ENCODE peak calls at places on chromosomes 1 and 21, in five cellular contexts. A is HuH-7, C is esophagus muscularis mucosa, B is MCF 10A, Y is Peyer's patch. V is an unnamed sample.

GRCh38 chr1:58412071-58412580 is 134.4 kb downstream of the OMA1 start:
- DNase-seq in B (peak; percentile 17), A (no peak), Y (no peak), C (no peak), V (peak; percentile 72)

GRCh38 chr1:50796277-50796676 is 163.8 kb downstream of the FAF1 start:
- DNase-seq in A (no peak), Y (no peak), C (no peak), B (no peak), V (no peak)

GRCh38 chr1:83024251-83024767 is 974.6 kb downstream of the TTLL7 start:
- DNase-seq in A (no peak), Y (no peak), C (no peak), B (no peak), V (no peak)

GRCh38 chr1:212583082-212583615 is 25.4 kb upstream of the ATF3 start:
- DNase-seq in B (no peak), C (no peak), A (no peak), Y (no peak), V (no peak)

GRCh38 chr1:154176341-154176740 is 15.6 kb downstream of the TPM3 start:
- DNase-seq in A (no peak), Y (no peak), B (peak; percentile 69), C (no peak), V (peak; percentile 88)

GRCh38 chr1:53379662-53380002 is 51.8 kb upstream of the LRP8 start:
- DNase-seq in Y (peak; percentile 13), B (no peak), A (no peak), C (no peak), V (peak; percentile 8)

GRCh38 chr1:56331207-56331891 is 248.0 kb downstream of the PLPP3 start:
- DNase-seq in C (no peak), B (no peak), A (no peak), Y (no peak), V (no peak)

GRCh38 chr1:154186177-154186576 is 5.7 kb downstream of the TPM3 start:
- DNase-seq in C (no peak), A (peak; percentile 68), B (peak; percentile 84), Y (peak; percentile 58), V (peak; percentile 80)

GRCh38 chr21:43367296-43367695 is 59.6 kb downstream of the SIK1 start:
- DNase-seq in B (no peak), C (no peak), Y (no peak), A (no peak), V (no peak)

GRCh38 chr1:15155191-15155590 is 1.6 kb downstream of the TMEM51 start:
- DNase-seq in A (no peak), C (no peak), B (no peak), Y (no peak), V (no peak)

GRCh38 chr1:24874611-24875225 is 55.4 kb downstream of the RUNX3 start:
- DNase-seq in B (peak; percentile 29), A (no peak), C (no peak), Y (no peak), V (no peak)

GRCh38 chr1:67831850-67832513 is 1.3 kb downstream of the GNG12 start:
- DNase-seq in Y (peak; percentile 78), C (no peak), B (peak; percentile 84), A (peak; percentile 71), V (peak; percentile 74)

GRCh38 chr1:189313488-189313887 is 1164.2 kb downstream of the BRINP3 start:
- DNase-seq in C (no peak), Y (no peak), A (no peak), B (no peak), V (no peak)

GRCh38 chr1:116508984-116509980 is 61.5 kb downstream of the CD58 start:
- DNase-seq in Y (no peak), C (no peak), A (no peak), B (peak; percentile 83), V (peak; percentile 91)

V was measured in cardiac fibroblast.